ENCODE peak calls at places on chromosome 19, in four cellular contexts. C is stimulated activated CD4-positive, alpha-beta T cell treated with anti-CD3 and anti-CD28 coated beads, TNF-alpha, amount 100 ng/mL, for 48 hours; S is ovary; R is activated CD4-positive, alpha-beta T cell treated with anti-CD3 and anti-CD28 coated beads for 4 hours. Y is an unnamed sample.

GRCh38 chr19:27796073-27796472 is 1416.9 kb downstream of the UQCRFS1 start:
- DNase-seq in S (no peak), C (no peak), R (no peak), Y (no peak)

GRCh38 chr19:32976223-32976805 is 4.3 kb downstream of the FAAP24 start:
- DNase-seq in S (peak), R (peak), C (peak), Y (peak)

GRCh38 chr19:5695649-5696195 is 5.6 kb downstream of the RPL36 start:
- DNase-seq in R (no peak), S (no peak), C (no peak), Y (no peak)

GRCh38 chr19:54670576-54671347 is 8.0 kb downstream of the LILRB4 start:
- DNase-seq in C (no peak), S (no peak), R (no peak), Y (no peak)

GRCh38 chr19:5686326-5686646 is 3.8 kb upstream of the RPL36 start:
- DNase-seq in C (no peak), S (no peak), R (no peak), Y (no peak)

GRCh38 chr19:804419-805160 is 7.3 kb downstream of the PTBP1 start:
- DNase-seq in S (peak), R (no peak), C (no peak), Y (no peak)

GRCh38 chr19:5123646-5124045 is 154.7 kb downstream of the KDM4B start:
- DNase-seq in C (no peak), R (no peak), S (no peak), Y (no peak)

GRCh38 chr19:9885077-9885552 is 50.0 kb downstream of the PIN1 start:
- DNase-seq in R (no peak), S (peak), C (no peak), Y (no peak)

GRCh38 chr19:29858000-29858596 is 46.3 kb downstream of the CCNE1 start:
- DNase-seq in R (peak), C (no peak), S (no peak), Y (peak)

GRCh38 chr19:45526143-45526542 is 18.9 kb downstream of the VASP start:
- DNase-seq in C (no peak), S (peak), R (no peak), Y (peak)

GRCh38 chr19:1243768-1244692 is 2.5 kb downstream of the ATP5F1D start:
- DNase-seq in C (peak), S (peak), R (peak), Y (peak)

GRCh38 chr19:16087940-16088339 is 11.6 kb downstream of the TPM4 start:
- DNase-seq in S (no peak), C (no peak), R (no peak), Y (no peak)

GRCh38 chr19:17948967-17949930 is 16.4 kb downstream of the CCDC124 start:
- DNase-seq in R (no peak), C (no peak), S (peak), Y (no peak)

GRCh38 chr19:7456964-7457541 is 31.8 kb downstream of the PEX11G start:
- DNase-seq in S (no peak), C (peak), R (no peak), Y (no peak)

GRCh38 chr19:45882652-45883585 is 3.0 kb downstream of the IRF2BP1 start:
- DNase-seq in S (peak), R (peak), C (peak), Y (peak)

GRCh38 chr19:31066385-31066784 is 282.9 kb downstream of the TSHZ3 start:
- DNase-seq in S (no peak), R (no peak), C (no peak), Y (no peak)

GRCh38 chr19:23505738-23506137 is 110.5 kb upstream of the ZNF91 start:
- DNase-seq in R (no peak), C (no peak), S (no peak), Y (no peak)

GRCh38 chr19:1316466-1316865 is 30.8 kb downstream of the EFNA2 start:
- DNase-seq in S (no peak), C (no peak), R (no peak), Y (no peak)

GRCh38 chr19:47274891-47275865 is 493 bp downstream of the INAFM1 start:
- DNase-seq in C (no peak), R (no peak), S (peak), Y (no peak)

GRCh38 chr19:2888739-2889224 is 11.9 kb upstream of the ZNF57 start:
- DNase-seq in C (no peak), S (no peak), R (peak), Y (no peak)

GRCh38 chr19:44112802-44113137 is 429 bp upstream of the ZNF225 start:
- DNase-seq in C (no peak), R (no peak), S (no peak), Y (no peak)

GRCh38 chr19:51971624-51972023 is 15.0 kb downstream of the ZNF350 start:
- DNase-seq in C (no peak), R (no peak), S (no peak), Y (no peak)